ENCODE peak calls at places on chromosomes 5 and 9, in five cellular contexts. H, I, Y, L and G are unnamed samples.
A peak's percentile ranks its signal among the peaks of the same experiment; 100 is the strongest.

GRCh38 chr5:135386096-135386495 is 12.9 kb downstream of the MACROH2A1 start:
- DNase-seq in H (no peak), I (peak; percentile 11), Y (no peak), L (no peak), G (peak; percentile 96)

GRCh38 chr9:123044556-123044955 is 11.1 kb downstream of the GPR21 start:
- DNase-seq in H (no peak), I (no peak), Y (no peak), L (no peak), G (peak; percentile 45)

GRCh38 chr5:44952376-44952775 is 143.6 kb downstream of the MRPS30 start:
- DNase-seq in H (peak; percentile 36), I (peak; percentile 74), Y (no peak), L (no peak), G (peak; percentile 26)

GRCh38 chr9:101242651-101243050 is 142.2 kb downstream of the BAAT start:
- DNase-seq in H (no peak), I (no peak), Y (no peak), L (no peak), G (no peak)

GRCh38 chr9:69622664-69623063 is 49.5 kb downstream of the APBA1 start:
- DNase-seq in H (no peak), I (no peak), Y (no peak), L (no peak), G (no peak)

GRCh38 chr9:135797507-135798302 is 95.7 kb downstream of the KCNT1 start:
- DNase-seq in H (peak; percentile 80), I (peak; percentile 52), Y (no peak), L (peak; percentile 51), G (peak; percentile 71)

GRCh38 chr9:125238127-125238914 is 2.8 kb downstream of the HSPA5 start:
- DNase-seq in H (no peak), I (no peak), Y (no peak), L (no peak), G (no peak)

GRCh38 chr9:132592451-132592850 is 10.0 kb downstream of the BARHL1 start:
- DNase-seq in H (peak; percentile 64), I (no peak), Y (no peak), L (no peak), G (no peak)

GRCh38 chr5:157271740-157272271 is 5.9 kb downstream of the CYFIP2 start:
- DNase-seq in H (no peak), I (no peak), Y (no peak), L (no peak), G (no peak)

GRCh38 chr5:54309751-54310432 is 481 bp downstream of the ARL15 start:
- DNase-seq in H (peak; percentile 45), I (peak; percentile 27), Y (no peak), L (peak; percentile 33), G (peak; percentile 76)

GRCh38 chr9:80892703-80893102 is 796.6 kb downstream of the TLE1 start:
- DNase-seq in H (no peak), I (peak; percentile 39), Y (no peak), L (no peak), G (no peak)

GRCh38 chr5:59893436-59894227 is at the start of gene PDE4D:
- DNase-seq in H (peak; percentile 94), I (peak; percentile 24), Y (peak; percentile 72), L (peak; percentile 43), G (peak; percentile 72)

GRCh38 chr5:2656186-2656585 is 95.3 kb downstream of the IRX2 start:
- DNase-seq in H (no peak), I (no peak), Y (peak; percentile 33), L (no peak), G (peak; percentile 72)

GRCh38 chr5:4762316-4762715 is 377.8 kb upstream of the ADAMTS16 start:
- DNase-seq in H (no peak), I (no peak), Y (no peak), L (no peak), G (no peak)

GRCh38 chr5:145587308-145588071 is 247.7 kb downstream of the PRELID2 start:
- DNase-seq in H (no peak), I (peak; percentile 65), Y (no peak), L (no peak), G (peak; percentile 63)

GRCh38 chr5:98205691-98206461 is 567.6 kb upstream of the RGMB start:
- DNase-seq in H (no peak), I (peak; percentile 15), Y (no peak), L (no peak), G (peak; percentile 62)

GRCh38 chr5:73160239-73160671 is 12.7 kb upstream of the TMEM174 start:
- DNase-seq in H (no peak), I (peak; percentile 3), Y (no peak), L (no peak), G (no peak)

GRCh38 chr5:32960340-32961065 is 249.4 kb downstream of the NPR3 start:
- DNase-seq in H (no peak), I (peak; percentile 43), Y (no peak), L (no peak), G (no peak)

GRCh38 chr5:156052697-156053455 is 274.1 kb upstream of the SGCD start:
- DNase-seq in H (no peak), I (no peak), Y (no peak), L (no peak), G (no peak)

GRCh38 chr5:5135957-5136676 is 4.0 kb upstream of the ADAMTS16 start:
- DNase-seq in H (no peak), I (peak; percentile 91), Y (no peak), L (no peak), G (no peak)

GRCh38 chr5:8756498-8757084 is 789.3 kb downstream of the SEMA5A start:
- DNase-seq in H (peak; percentile 71), I (peak; percentile 87), Y (no peak), L (no peak), G (peak; percentile 29)

GRCh38 chr5:177447066-177447610 is 524 bp downstream of the PRR7 start:
- DNase-seq in H (peak; percentile 94), I (peak; percentile 60), Y (no peak), L (no peak), G (peak; percentile 64)

GRCh38 chr5:10502130-10502529 is 60.5 kb downstream of the ROPN1L start:
- DNase-seq in H (no peak), I (no peak), Y (no peak), L (no peak), G (no peak)

GRCh38 chr5:122942164-122942914 is 94.2 kb downstream of the PPIC start:
- DNase-seq in H (no peak), I (no peak), Y (no peak), L (no peak), G (peak; percentile 6)

GRCh38 chr5:114296191-114296590 is 65.7 kb upstream of the KCNN2 start:
- DNase-seq in H (no peak), I (no peak), Y (no peak), L (no peak), G (no peak)

GRCh38 chr5:84821924-84822323 is 437.2 kb upstream of the EDIL3 start:
- DNase-seq in H (peak; percentile 2), I (no peak), Y (no peak), L (no peak), G (no peak)

GRCh38 chr5:179974946-179975712 is 67.4 kb upstream of the TBC1D9B start:
- DNase-seq in H (peak; percentile 79), I (peak; percentile 33), Y (no peak), L (no peak), G (no peak)

GRCh38 chr5:40410231-40410861 is 269.4 kb upstream of the PTGER4 start:
- DNase-seq in H (no peak), I (peak; percentile 71), Y (no peak), L (no peak), G (peak; percentile 65)
- H3K27ac ChIP-seq in H (no peak overlapping the region), I (peak overlapping the region; percentile 90), Y (peak overlapping the region; percentile 66), L (no peak overlapping the region), G (no peak overlapping the region)

DNA sequence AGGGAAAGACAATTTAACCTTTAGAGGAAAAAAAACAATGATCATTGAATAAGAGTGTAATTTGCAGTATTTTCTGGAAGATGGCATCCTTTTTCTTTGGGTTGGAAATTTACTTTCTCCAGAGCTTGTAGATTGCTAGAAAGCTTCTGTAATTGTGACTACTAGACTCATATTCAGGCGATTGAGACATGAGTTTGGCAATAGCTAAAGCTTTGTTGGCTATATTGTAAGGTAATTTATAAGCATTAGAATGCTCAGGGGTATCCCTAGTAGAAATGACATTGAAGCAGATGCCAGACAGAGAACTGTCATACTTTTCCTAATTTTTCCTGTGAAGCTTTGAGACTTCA is 115.3 kb downstream of the UNC13B start:
- DNase-seq in H (no peak), I (no peak), Y (no peak), L (no peak), G (no peak)
- H3K27ac ChIP-seq in H (no peak overlapping the region), I (no peak overlapping the region), Y (peak overlapping the region; percentile 39), L (peak overlapping the region; percentile 53), G (no peak overlapping the region)

GRCh38 chr9:72680593-72681317 is 159.3 kb downstream of the TMC1 start:
- DNase-seq in H (peak; percentile 64), I (no peak), Y (no peak), L (no peak), G (no peak)
- H3K27ac ChIP-seq in H (no peak overlapping the region), I (no peak overlapping the region), Y (no peak overlapping the region), L (no peak overlapping the region), G (no peak overlapping the region)

GRCh38 chr9:18507151-18507550 is 33.2 kb downstream of the ADAMTSL1 start:
- DNase-seq in H (no peak), I (no peak), Y (no peak), L (no peak), G (no peak)

GRCh38 chr9:18499987-18500386 is 26.0 kb downstream of the ADAMTSL1 start:
- DNase-seq in H (no peak), I (peak; percentile 55), Y (no peak), L (no peak), G (no peak)

GRCh38 chr9:18504707-18505106 is 30.8 kb downstream of the ADAMTSL1 start:
- DNase-seq in H (peak; percentile 83), I (no peak), Y (no peak), L (no peak), G (no peak)

GRCh38 chr9:18498947-18499585 is 25.1 kb downstream of the ADAMTSL1 start:
- DNase-seq in H (no peak), I (no peak), Y (no peak), L (no peak), G (no peak)

DNA sequence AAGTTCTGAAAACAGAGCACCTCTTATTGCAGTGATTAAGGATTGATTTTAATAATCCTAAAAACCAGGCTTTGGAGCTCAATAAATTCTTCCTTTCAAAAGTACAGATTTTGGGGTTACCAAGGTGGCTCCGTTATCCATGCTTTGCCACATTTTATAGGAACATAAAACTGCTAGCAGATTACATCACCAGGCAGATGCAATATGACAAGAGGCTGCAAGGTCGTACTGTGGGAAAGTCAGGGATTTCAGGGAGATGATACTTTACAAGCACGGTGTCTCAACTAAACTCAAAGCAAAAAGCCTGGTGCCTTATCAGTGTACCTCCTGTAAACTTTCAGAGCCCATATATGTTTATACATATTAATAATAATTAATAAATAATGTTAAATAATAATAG is 28.6 kb downstream of the ADAMTSL1 start:
- DNase-seq in H (no peak), I (no peak), Y (no peak), L (no peak), G (no peak)
- H3K27ac ChIP-seq in H (no peak overlapping the region), I (no peak overlapping the region), Y (no peak overlapping the region), L (no peak overlapping the region), G (no peak overlapping the region)

GRCh38 chr5:141484499-141485304 is at the start of gene PCDHGC4:
- DNase-seq in H (peak; percentile 94), I (no peak), Y (no peak), L (no peak), G (no peak)
- H3K27ac ChIP-seq in H (no peak within 1 kb of the TSS), I (no peak within 1 kb of the TSS), Y (no peak within 1 kb of the TSS), L (no peak within 1 kb of the TSS), G (no peak within 1 kb of the TSS)